ENCODE peak calls at places on chromosome 19, in four cellular contexts. V is neural crest cell, T is ascending aorta, Q is fibroblast of pulmonary artery. W is an unnamed sample.

GRCh38 chr19:14120497-14120780 is 2.9 kb upstream of the PRKACA start:
- DNase-seq in V (no peak), Q (no peak), T (no peak), W (peak)

GRCh38 chr19:10467104-10467706 is 36.0 kb downstream of the KEAP1 start:
- DNase-seq in Q (no peak), V (no peak), T (no peak), W (no peak)

GRCh38 chr19:48836089-48837017 is at the start of gene HSD17B14:
- DNase-seq in T (peak), V (peak), Q (peak), W (no peak)

GRCh38 chr19:13794388-13794751 is 873 bp upstream of the ZSWIM4 start:
- DNase-seq in T (peak), Q (peak), V (no peak), W (peak)

GRCh38 chr19:51181377-51181912 is 39.3 kb downstream of the SIGLEC7 start:
- DNase-seq in Q (no peak), T (no peak), V (no peak), W (no peak)

GRCh38 chr19:49272204-49272603 is 52.8 kb downstream of the SLC6A16 start:
- DNase-seq in T (no peak), Q (peak), V (no peak), W (no peak)

GRCh38 chr19:42233638-42234292 is 8.6 kb downstream of the GSK3A start:
- DNase-seq in T (no peak), Q (no peak), V (no peak), W (no peak)

GRCh38 chr19:6577410-6578125 is 13.4 kb downstream of the CD70 start:
- DNase-seq in T (no peak), V (no peak), Q (no peak), W (no peak)

GRCh38 chr19:55373993-55374757 is 2.5 kb upstream of the TMEM190 start:
- DNase-seq in T (no peak), Q (peak), V (no peak), W (no peak)

GRCh38 chr19:8487137-8487851 is 15.1 kb downstream of the PRAM1 start:
- DNase-seq in T (peak), V (no peak), Q (no peak), W (no peak)

GRCh38 chr19:49932731-49933131 is 3.4 kb upstream of the NUP62 start:
- DNase-seq in Q (no peak), T (no peak), V (no peak), W (no peak)

GRCh38 chr19:49921871-49922755 is 6.9 kb upstream of the ATF5 start:
- DNase-seq in V (no peak), T (no peak), Q (peak), W (no peak)

GRCh38 chr19:38044267-38045111 is 137.5 kb downstream of the SIPA1L3 start:
- DNase-seq in T (no peak), V (no peak), Q (peak), W (no peak)

GRCh38 chr19:39426170-39426569 is 9.6 kb downstream of the RPS16 start:
- DNase-seq in T (no peak), Q (no peak), V (no peak), W (no peak)

GRCh38 chr19:46373573-46374359 is 26.9 kb downstream of the PPP5C start:
- DNase-seq in Q (peak), T (peak), V (no peak), W (peak)

GRCh38 chr19:6806488-6806887 is 34.0 kb downstream of the VAV1 start:
- DNase-seq in Q (no peak), T (no peak), V (no peak), W (no peak)

GRCh38 chr19:40756502-40757110 is 5.6 kb downstream of the SNRPA start:
- DNase-seq in V (no peak), T (no peak), Q (no peak), W (no peak)

GRCh38 chr19:30131722-30132291 is 189.8 kb downstream of the URI1 start:
- DNase-seq in V (no peak), Q (no peak), T (no peak), W (no peak)

GRCh38 chr19:4589579-4590410 is 30.3 kb upstream of the SEMA6B start:
- DNase-seq in T (no peak), V (peak), Q (no peak), W (no peak)

GRCh38 chr19:23002690-23003422 is at the start of gene ZNF728:
- DNase-seq in Q (no peak), T (peak), V (no peak), W (peak)

GRCh38 chr19:6233827-6234511 is 45.8 kb downstream of the MLLT1 start:
- DNase-seq in V (no peak), Q (peak), T (no peak), W (no peak)

GRCh38 chr19:55116232-55117062 is 990 bp downstream of the PPP1R12C start:
- DNase-seq in V (peak), Q (peak), T (no peak), W (no peak)

GRCh38 chr19:15424692-15425272 is 6.0 kb upstream of the AKAP8L start:
- DNase-seq in V (no peak), T (no peak), Q (no peak), W (no peak)

GRCh38 chr19:10690351-10690781 is 10.9 kb upstream of the QTRT1 start:
- DNase-seq in T (no peak), Q (peak), V (no peak), W (no peak)

GRCh38 chr19:7294571-7295212 is 478 bp upstream of the INSR start:
- DNase-seq in V (peak), T (no peak), Q (peak), W (peak)

GRCh38 chr19:47310819-47311218 is 1.2 kb downstream of the C5AR1 start:
- DNase-seq in Q (peak), V (no peak), T (no peak), W (no peak)

GRCh38 chr19:46904114-46905060 is 43.6 kb downstream of the ARHGAP35 start:
- DNase-seq in Q (peak), T (no peak), V (no peak), W (no peak)

GRCh38 chr19:46698395-46699321 is 18.3 kb downstream of the PRKD2 start:
- DNase-seq in V (no peak), T (no peak), Q (no peak), W (no peak)

GRCh38 chr19:7979011-7979410 is 26.4 kb downstream of the ELAVL1 start:
- DNase-seq in Q (no peak), T (no peak), V (no peak), W (no peak)

GRCh38 chr19:11705474-11705873 is 33.3 kb downstream of the ZNF823 start:
- DNase-seq in T (no peak), Q (no peak), V (no peak), W (no peak)

GRCh38 chr19:1787116-1787515 is 25.0 kb downstream of the ATP8B3 start:
- DNase-seq in T (no peak), V (no peak), Q (no peak), W (no peak)

GRCh38 chr19:1783354-1783753 is 28.7 kb downstream of the ATP8B3 start:
- DNase-seq in Q (no peak), T (no peak), V (no peak), W (no peak)

GRCh38 chr19:1786668-1787067 is 25.4 kb downstream of the ATP8B3 start:
- DNase-seq in T (no peak), Q (no peak), V (no peak), W (no peak)

GRCh38 chr19:1783874-1784273 is 28.2 kb downstream of the ATP8B3 start:
- DNase-seq in T (no peak), V (no peak), Q (no peak), W (no peak)

GRCh38 chr19:1785310-1785709 is 26.8 kb downstream of the ATP8B3 start:
- DNase-seq in V (no peak), Q (no peak), T (no peak), W (no peak)
- TF ChIP-seq CTCF in V (no peak), Q (no peak), T (no peak), W (no peak)

DNA sequence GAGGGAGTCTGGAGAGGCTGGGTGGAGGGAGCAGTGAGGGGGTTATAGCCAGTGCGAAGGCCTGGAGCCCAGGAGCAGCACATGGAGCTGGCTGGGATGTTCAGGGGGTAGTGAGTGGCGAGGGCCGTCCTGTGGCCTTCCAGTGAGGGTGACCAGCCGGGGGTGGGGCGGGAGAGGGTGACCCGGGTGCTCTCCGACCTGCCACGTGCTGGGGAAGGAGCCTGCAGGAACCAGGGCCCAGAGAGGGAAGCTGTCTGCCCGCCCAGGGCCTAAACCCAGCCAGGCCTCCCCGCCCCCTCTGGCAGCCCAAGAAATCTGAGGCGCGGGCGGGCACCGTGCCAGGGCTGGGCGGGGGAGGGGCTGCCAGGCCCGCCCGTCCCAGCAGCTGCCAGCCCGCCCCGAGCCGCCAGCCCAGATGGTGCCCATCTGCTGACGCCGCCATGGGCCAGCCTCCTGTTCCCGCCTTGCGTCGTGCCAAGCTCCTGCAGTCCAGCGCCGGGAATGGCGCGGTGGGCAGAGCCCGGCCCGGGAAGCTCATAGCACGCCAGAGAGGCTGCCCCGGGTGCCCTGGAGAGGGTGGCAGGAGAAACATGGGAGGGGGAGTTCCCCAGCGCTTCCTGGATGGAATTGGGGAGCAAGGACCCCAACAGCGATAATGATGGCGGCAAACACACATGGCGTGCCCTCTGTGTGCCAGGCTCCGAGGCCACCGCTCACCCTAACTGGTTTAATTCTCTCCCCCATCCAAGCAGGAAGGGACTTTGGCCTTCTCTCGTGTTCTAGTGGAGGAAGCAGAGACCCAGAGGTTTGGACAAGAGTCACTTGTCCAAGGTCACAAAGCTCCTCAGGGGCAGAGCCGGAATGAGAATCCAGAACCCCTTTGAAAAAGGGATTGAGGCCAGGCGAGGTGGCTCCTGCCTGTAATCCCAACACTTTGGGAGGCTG is 21.5 kb downstream of the NFIC start:
- DNase-seq in Q (no peak), V (no peak), T (peak), W (peak)
- TF ChIP-seq CTCF in Q (no peak), V (no peak), T (peak), W (no peak)

DNA sequence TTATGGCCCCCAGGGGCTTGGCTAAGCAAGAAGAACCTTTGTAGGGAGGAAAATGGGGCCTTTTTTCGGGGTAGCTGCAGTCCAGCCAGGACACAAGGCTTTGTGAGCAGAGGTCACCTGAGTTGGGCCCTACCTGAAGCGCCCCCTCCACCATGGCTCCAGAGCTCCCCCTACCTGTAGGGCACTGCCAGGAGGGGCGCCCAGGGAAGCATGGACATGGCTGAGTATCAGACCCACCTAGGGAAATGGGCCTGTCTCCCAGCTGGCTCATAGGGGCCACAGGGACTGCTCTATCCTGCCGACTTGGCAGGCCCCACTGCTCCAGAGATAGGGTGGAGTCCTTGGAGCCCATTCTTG is 9.0 kb upstream of the CEBPA start:
- DNase-seq in Q (no peak), T (no peak), V (no peak), W (no peak)
- TF ChIP-seq CTCF in Q (no peak), T (no peak), V (peak), W (no peak)

GRCh38 chr19:16518483-16519229 is 22.5 kb downstream of the C19orf44 start:
- DNase-seq in T (no peak), V (no peak), Q (no peak), W (no peak)
- TF ChIP-seq CTCF in T (no peak), V (peak), Q (no peak), W (no peak)

DNA sequence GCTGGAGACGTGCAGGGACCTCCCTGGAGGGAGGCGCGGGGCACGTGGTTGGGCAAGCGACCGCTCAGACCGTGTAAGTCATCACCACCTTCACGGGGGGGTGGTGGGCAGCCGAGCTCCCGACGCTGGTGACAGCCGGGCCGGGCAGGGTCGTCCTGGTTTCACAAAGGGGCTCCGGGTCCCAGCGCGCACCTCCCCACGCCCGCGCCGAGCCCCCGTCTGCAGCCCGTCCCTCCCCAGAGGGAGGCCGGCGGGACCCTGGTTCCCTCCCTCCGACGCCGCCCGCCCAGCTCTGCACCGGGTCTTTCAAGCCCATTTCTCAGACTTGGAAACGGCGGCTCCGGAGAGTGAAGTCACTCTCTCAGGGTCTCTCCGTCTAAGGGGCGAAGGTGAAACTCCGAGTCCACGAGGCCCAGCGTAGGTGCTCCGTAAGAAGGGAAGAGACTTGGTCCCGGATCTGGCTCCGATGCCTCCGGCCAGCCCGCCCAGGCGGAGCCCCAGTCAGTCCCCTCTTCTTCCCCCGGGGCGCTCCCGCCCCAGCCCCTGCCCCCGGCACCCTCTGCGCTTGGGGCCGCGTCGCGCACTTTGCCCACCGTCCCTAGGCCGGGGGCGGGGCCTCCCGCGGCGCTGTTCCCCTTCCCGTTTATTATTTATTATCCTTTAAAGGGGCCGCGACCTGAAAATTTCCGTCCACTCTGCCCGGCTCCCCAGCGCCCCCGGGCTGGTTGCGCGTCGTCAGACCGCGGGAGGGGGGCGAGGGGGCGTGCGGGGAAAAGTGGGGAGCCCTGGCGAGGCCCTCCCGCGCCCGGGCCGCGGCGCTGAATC is 536 bp upstream of the ARID3A start:
- DNase-seq in V (peak), Q (peak), T (no peak), W (peak)
- TF ChIP-seq CTCF in V (no peak), Q (no peak), T (no peak), W (no peak)

DNA sequence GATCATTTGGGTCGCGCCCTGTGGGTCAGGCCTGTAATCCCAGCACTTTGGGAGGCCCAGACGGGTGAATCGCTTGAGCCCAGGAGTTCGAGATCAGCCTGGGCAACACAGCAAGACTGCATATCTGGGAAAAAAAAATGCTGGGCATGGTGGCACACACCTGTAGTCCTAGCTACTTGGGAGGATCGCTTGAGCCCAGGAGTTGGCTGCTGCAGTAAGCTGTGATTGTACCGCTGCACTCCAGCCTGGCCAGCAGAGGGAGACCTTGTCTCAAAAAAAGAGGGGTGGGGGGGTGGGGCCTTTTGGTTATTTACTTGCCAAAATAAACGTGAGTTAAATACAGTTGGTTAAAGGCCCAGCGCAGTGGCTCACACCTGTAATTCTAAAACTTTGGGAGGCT is 9.8 kb upstream of the ZNF544 start:
- DNase-seq in V (no peak), T (no peak), Q (peak), W (no peak)
- TF ChIP-seq CTCF in V (peak), T (no peak), Q (peak), W (no peak)

DNA sequence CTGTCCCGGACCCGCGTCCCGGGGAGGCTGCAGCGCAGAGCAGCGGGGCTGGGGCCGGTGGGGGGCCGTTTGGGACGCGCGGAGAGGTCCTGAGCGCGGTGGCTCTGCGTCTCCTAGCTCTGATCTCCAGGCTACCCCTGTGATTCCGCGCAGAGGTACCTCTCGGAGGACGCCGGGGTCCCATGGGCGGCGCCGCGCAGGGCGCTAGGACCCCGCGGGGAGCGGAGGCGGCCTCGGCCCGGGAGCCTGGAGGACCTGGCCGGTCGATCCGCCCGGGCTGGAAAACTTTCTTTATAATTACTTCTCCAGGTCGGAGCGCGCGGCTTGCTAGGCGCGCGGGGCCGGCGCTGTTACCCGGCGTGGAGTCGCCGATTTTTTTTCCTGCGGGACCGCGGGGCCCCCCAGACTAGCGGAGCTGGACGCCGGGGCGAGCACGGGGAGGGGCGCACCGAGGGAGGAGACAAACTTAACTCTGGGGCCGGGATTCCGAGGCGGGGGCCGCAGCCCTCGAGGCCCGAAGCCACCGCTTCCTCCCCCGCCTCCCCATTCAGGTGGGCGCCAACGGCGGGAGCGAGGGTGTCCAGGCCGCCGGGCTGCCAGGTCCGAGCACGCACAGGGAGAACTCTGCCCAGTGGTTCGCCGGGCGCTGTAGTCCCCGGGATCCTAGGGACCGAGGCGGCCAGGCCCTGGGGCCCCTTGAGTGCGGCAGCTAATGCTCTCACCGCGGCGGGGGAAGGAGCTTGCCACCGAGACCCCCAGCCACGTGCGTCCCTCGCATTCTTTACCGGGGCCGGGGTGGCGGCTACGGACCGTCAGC is 848 bp upstream of the CEBPA start:
- DNase-seq in V (peak), T (no peak), Q (peak), W (peak)
- TF ChIP-seq CTCF in V (no peak), T (no peak), Q (no peak), W (no peak)

DNA sequence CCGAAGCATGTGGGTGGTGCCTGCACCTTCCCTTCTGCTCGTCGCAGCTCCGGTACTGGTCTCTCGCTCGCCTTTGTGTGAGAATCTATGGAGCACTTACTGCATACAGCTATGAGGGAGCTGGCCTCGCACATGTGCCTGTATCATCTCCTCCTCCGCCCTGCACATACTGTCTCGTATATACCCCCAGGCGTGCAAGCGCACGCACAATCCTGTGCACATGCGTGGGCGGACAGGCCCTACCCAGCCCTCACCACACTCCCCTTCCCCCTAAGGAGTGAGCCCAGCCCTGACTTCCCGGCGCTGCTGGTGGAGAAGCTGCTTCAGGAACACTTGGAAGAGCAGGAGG is 8.7 kb downstream of the PIK3R2 start:
- DNase-seq in Q (no peak), V (no peak), T (no peak), W (no peak)
- TF ChIP-seq CTCF in Q (no peak), V (no peak), T (no peak), W (no peak)

DNA sequence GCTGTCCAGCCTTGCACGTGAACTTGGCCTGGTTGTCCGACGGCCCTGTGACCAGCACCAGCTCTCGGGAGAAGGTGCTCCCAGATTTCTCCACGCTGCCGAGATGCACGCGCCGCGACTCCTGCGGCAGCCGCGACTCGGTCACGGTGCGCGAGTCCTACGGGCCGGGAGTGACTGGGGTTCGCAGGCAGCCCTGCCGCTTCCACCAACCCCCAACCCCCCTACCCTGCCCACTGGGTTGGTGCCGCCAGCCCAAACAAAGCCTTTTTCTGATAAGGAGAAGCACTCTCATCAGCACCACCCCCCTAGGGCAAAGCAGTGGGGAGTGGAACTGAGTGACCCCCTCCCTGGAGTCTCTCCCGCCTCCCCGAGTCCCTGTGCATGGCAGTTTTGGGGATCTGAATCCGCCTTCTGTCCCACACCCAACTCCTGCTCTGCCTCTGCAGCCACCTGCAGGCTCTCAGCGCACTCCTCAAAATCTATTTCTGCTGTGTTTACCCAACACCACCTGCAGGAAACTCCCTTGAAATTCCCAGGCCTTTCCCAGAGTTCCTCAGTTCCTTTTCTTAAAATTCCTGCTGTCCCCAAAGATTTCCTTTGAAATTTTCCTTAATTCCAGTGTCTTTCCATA is 6.2 kb downstream of the NPHS1 start:
- DNase-seq in V (no peak), Q (no peak), T (no peak), W (no peak)
- TF ChIP-seq CTCF in V (no peak), Q (no peak), T (no peak), W (no peak)

W was measured in coronary artery.